ENCODE peak calls at places on chromosomes 13 and 19, in six cellular contexts. P, A, C, E, J and S are unnamed samples.
A peak's percentile ranks its signal among the peaks of the same experiment; 100 is the strongest.

GRCh38 chr13:52809310-52809769 is 39.1 kb downstream of the PCDH8 start:
- DNase-seq in P (peak; percentile 73), A (peak; percentile 80), C (peak; percentile 82), E (peak; percentile 92), J (peak; percentile 35), S (peak; percentile 84)

GRCh38 chr19:40610396-40611064 is 9.4 kb downstream of the LTBP4 start:
- DNase-seq in P (no peak), A (no peak), C (no peak), E (no peak), J (no peak), S (no peak)

GRCh38 chr13:107864543-107865460 is 350.5 kb downstream of the LIG4 start:
- DNase-seq in P (peak; percentile 35), A (peak; percentile 18), C (peak; percentile 95), E (peak; percentile 54), J (no peak), S (peak; percentile 68)

GRCh38 chr13:52835071-52835793 is 13.2 kb downstream of the PCDH8 start:
- DNase-seq in P (no peak), A (no peak), C (no peak), E (no peak), J (no peak), S (no peak)

GRCh38 chr13:50082426-50083283 is 67.4 kb downstream of the KCNRG start:
- DNase-seq in P (peak; percentile 91), A (peak; percentile 94), C (peak; percentile 89), E (peak; percentile 94), J (peak; percentile 62), S (peak; percentile 83)

GRCh38 chr13:63636231-63636993 is 2220.8 kb upstream of the PCDH20 start:
- DNase-seq in P (peak; percentile 14), A (no peak), C (no peak), E (no peak), J (peak; percentile 8), S (peak; percentile 45)

GRCh38 chr19:35329323-35329722 is 336 bp downstream of the CD22 start:
- DNase-seq in P (no peak), A (no peak), C (no peak), E (no peak), J (no peak), S (no peak)

GRCh38 chr19:50725218-50725931 is 2.2 kb downstream of the CLEC11A start:
- DNase-seq in P (no peak), A (no peak), C (no peak), E (no peak), J (no peak), S (no peak)

GRCh38 chr13:50916701-50917184 is 7.2 kb downstream of the RNASEH2B start:
- DNase-seq in P (no peak), A (no peak), C (no peak), E (peak; percentile 94), J (no peak), S (peak; percentile 13)

GRCh38 chr13:80030491-80030890 is 310.4 kb downstream of the SPRY2 start:
- DNase-seq in P (peak; percentile 67), A (no peak), C (no peak), E (peak; percentile 70), J (no peak), S (peak; percentile 14)

GRCh38 chr19:49210108-49210900 is 52.7 kb downstream of the TRPM4 start:
- DNase-seq in P (peak; percentile 69), A (no peak), C (peak; percentile 91), E (peak; percentile 14), J (no peak), S (peak; percentile 9)

GRCh38 chr13:87810391-87810801 is 139.2 kb downstream of the SLITRK5 start:
- DNase-seq in P (peak; percentile 82), A (peak; percentile 18), C (no peak), E (no peak), J (no peak), S (no peak)

GRCh38 chr13:108176685-108177274 is 38.6 kb downstream of the LIG4 start:
- DNase-seq in P (peak; percentile 25), A (peak; percentile 42), C (peak; percentile 60), E (peak; percentile 48), J (no peak), S (peak; percentile 18)

GRCh38 chr19:20333508-20333907 is 166.5 kb downstream of the ZNF486 start:
- DNase-seq in P (no peak), A (no peak), C (no peak), E (no peak), J (no peak), S (no peak)

GRCh38 chr13:69324109-69324886 is 783.3 kb upstream of the ATXN8OS start:
- DNase-seq in P (peak; percentile 43), A (peak; percentile 3), C (no peak), E (peak; percentile 42), J (no peak), S (no peak)

GRCh38 chr13:51839711-51840110 is 5.3 kb downstream of the TMEM272 start:
- DNase-seq in P (no peak), A (no peak), C (peak; percentile 12), E (no peak), J (no peak), S (no peak)

GRCh38 chr19:612941-613340 is 20.4 kb downstream of the POLRMT start:
- DNase-seq in P (no peak), A (no peak), C (no peak), E (no peak), J (no peak), S (no peak)

GRCh38 chr19:39390460-39390758 is 497 bp downstream of the PAF1 start:
- DNase-seq in P (no peak), A (no peak), C (no peak), E (no peak), J (no peak), S (no peak)

GRCh38 chr19:40503300-40503699 is 36.5 kb downstream of the SPTBN4 start:
- DNase-seq in P (peak; percentile 39), A (no peak), C (peak; percentile 48), E (no peak), J (no peak), S (no peak)

GRCh38 chr13:52842440-52842839 is 6.0 kb downstream of the PCDH8 start:
- DNase-seq in P (no peak), A (peak; percentile 65), C (no peak), E (no peak), J (no peak), S (no peak)

GRCh38 chr19:53102701-53103140 is 501 bp downstream of the ZNF160 start:
- DNase-seq in P (peak; percentile 29), A (no peak), C (peak; percentile 30), E (peak; percentile 56), J (no peak), S (peak; percentile 47)

GRCh38 chr19:49507803-49508494 is 4.5 kb upstream of the FCGRT start:
- DNase-seq in P (no peak), A (no peak), C (no peak), E (no peak), J (no peak), S (no peak)

DNA sequence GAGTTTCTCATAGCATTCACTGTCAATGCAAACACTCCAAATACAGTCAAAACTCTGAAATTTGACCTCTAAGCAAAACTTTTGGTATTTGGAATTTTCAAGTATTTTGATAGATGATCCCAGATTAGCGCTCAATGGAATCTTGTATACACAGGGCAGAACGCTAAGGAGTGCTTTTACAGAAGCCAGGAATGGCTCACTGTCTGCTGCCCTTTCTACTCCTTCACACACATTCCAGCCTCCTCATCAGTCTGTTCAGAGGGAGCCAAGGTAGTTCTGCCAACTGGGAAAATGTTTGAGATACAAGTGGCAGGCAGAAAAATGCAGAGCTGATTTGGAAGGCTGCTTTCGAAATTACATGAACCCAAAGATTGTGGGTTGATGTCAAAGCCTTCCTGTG is 4.4 kb upstream of the STARD13 start:
- DNase-seq in P (no peak), A (no peak), C (no peak), E (no peak), J (no peak), S (no peak)
- TF ChIP-seq MYC in P (no peak), A (no peak), C (no peak), E (no peak), J (no peak), S (no peak)

GRCh38 chr13:77300176-77301141 is 26.4 kb downstream of the MYCBP2 start:
- DNase-seq in P (peak; percentile 16), A (no peak), C (peak; percentile 15), E (peak; percentile 61), J (no peak), S (peak; percentile 75)
- TF ChIP-seq MYC in P (no peak), A (no peak), C (no peak), E (no peak), J (no peak), S (no peak)

DNA sequence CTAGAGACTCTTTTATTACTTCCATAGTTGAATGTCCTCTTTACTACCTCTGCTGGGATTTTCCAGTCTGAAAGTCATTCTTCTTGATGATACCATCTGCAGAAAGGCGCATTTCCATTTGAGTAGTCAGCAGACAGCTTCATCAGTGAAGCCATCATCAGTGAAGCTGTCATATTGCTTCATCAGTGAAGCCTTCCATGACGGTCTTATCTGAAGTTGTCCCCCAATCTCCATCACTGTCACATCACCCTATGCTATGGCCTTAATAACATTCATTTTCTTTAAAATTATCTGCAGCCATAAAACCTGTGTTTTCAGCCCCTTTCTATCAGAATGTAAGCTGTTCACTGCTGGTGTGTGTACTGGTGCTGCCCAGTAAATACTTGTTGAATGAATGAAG is 151.6 kb downstream of the B3GLCT start:
- DNase-seq in P (no peak), A (no peak), C (no peak), E (no peak), J (no peak), S (no peak)
- TF ChIP-seq MYC in P (no peak), A (no peak), C (no peak), E (no peak), J (no peak), S (no peak)

GRCh38 chr19:12880551-12881171 is 588 bp downstream of the DNASE2 start:
- DNase-seq in P (no peak), A (no peak), C (no peak), E (peak; percentile 22), J (no peak), S (no peak)
- TF ChIP-seq MYC in P (no peak), A (no peak), C (no peak), E (no peak), J (no peak), S (no peak)

GRCh38 chr19:9073806-9074205 is 13.1 kb upstream of the OR1M1 start:
- DNase-seq in P (no peak), A (no peak), C (no peak), E (no peak), J (no peak), S (no peak)
- TF ChIP-seq MYC in P (no peak), A (no peak), C (no peak), E (no peak), J (no peak), S (no peak)

GRCh38 chr13:83677985-83678384 is 204.3 kb downstream of the SLITRK1 start:
- DNase-seq in P (no peak), A (no peak), C (no peak), E (no peak), J (no peak), S (no peak)

GRCh38 chr13:83667606-83668005 is 214.7 kb downstream of the SLITRK1 start:
- DNase-seq in P (no peak), A (no peak), C (no peak), E (no peak), J (no peak), S (no peak)

DNA sequence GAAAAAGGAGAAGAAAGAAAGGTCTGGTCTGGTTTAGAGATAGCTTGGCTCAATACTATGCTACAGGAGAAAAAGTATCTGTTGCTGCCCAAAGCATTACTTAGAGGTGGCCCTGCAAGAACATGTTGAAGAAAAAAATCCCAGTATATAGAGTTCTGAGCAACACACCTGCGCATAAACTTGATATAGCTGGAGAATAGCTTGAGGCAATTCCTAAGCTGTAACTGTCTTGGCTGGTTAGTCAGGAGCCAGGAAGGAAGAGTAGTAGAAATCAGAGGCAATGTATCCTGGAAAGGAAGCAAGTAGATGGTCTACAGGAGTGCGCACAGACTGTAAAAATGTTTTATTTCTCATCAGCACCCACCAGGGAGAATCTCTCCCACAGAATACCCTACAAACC is 209.7 kb downstream of the SLITRK1 start:
- DNase-seq in P (no peak), A (no peak), C (no peak), E (no peak), J (no peak), S (no peak)
- TF ChIP-seq MYC in P (no peak), A (no peak), C (no peak), E (no peak), J (no peak), S (no peak)